ENCODE peak calls at places on chromosomes 5 and 9, in nine cellular contexts. K is T-helper 1 cell, M is endothelial cell, O is right atrium auricular region, G is ovary, W is A549, S is adipocyte, B is NCI-H1105 treated with DMSO at 0.1 percent for 48 hours, I is GM06990. C is an unnamed sample.
A peak's percentile ranks its signal among the peaks of the same experiment; 100 is the strongest.

GRCh38 chr9:133119461-133120342 is 1.3 kb downstream of the RALGDS start:
- DNase-seq in K (no peak), M (no peak), O (no peak), G (no peak), W (no peak), S (peak; percentile 16), B (peak; percentile 23), I (no peak), C (no peak)

GRCh38 chr9:137446851-137447471 is 5.8 kb upstream of the ENTPD8 start:
- DNase-seq in K (no peak), M (no peak), O (no peak), G (peak; percentile 33), W (no peak), S (peak; percentile 34), B (no peak), I (peak; percentile 16), C (no peak)

GRCh38 chr9:12819436-12820185 is 44.8 kb downstream of the LURAP1L start:
- DNase-seq in K (no peak), M (peak; percentile 37), O (no peak), G (no peak), W (no peak), S (no peak), B (no peak), I (no peak), C (no peak)

GRCh38 chr9:92077868-92078267 is 37.3 kb downstream of the SPTLC1 start:
- DNase-seq in K (no peak), M (no peak), O (no peak), G (no peak), W (no peak), S (no peak), B (no peak), I (no peak), C (no peak)

GRCh38 chr5:154797762-154798161 is 42.6 kb downstream of the LARP1 start:
- DNase-seq in K (no peak), M (no peak), O (no peak), G (no peak), W (no peak), S (peak; percentile 16), B (no peak), I (no peak), C (no peak)

GRCh38 chr5:94057655-94058054 is 316.3 kb upstream of the POU5F2 start:
- DNase-seq in K (no peak), M (no peak), O (no peak), G (no peak), W (no peak), S (no peak), B (no peak), I (no peak), C (no peak)

GRCh38 chr9:93467062-93467416 is 13.7 kb upstream of the FAM120AOS start:
- DNase-seq in K (no peak), M (no peak), O (no peak), G (no peak), W (no peak), S (no peak), B (no peak), I (no peak), C (no peak)

GRCh38 chr9:137300607-137301085 is 1.4 kb downstream of the NRARP start:
- DNase-seq in K (no peak), M (peak; percentile 33), O (no peak), G (peak; percentile 37), W (no peak), S (no peak), B (no peak), I (no peak), C (no peak)

GRCh38 chr9:94935396-94935795 is 208.9 kb downstream of the AOPEP start:
- DNase-seq in K (no peak), M (no peak), O (no peak), G (no peak), W (no peak), S (no peak), B (no peak), I (no peak), C (no peak)

GRCh38 chr5:171820561-171820960 is 34.9 kb downstream of the SMIM23 start:
- DNase-seq in K (no peak), M (no peak), O (no peak), G (no peak), W (no peak), S (no peak), B (no peak), I (no peak), C (no peak)

GRCh38 chr5:151222769-151223446 is 984 bp downstream of the CCDC69 start:
- DNase-seq in K (peak; percentile 33), M (no peak), O (peak; percentile 75), G (peak; percentile 53), W (no peak), S (no peak), B (no peak), I (no peak), C (no peak)

GRCh38 chr5:165304193-165304820 is 1798.9 kb downstream of the MAT2B start:
- DNase-seq in K (no peak), M (no peak), O (no peak), G (no peak), W (no peak), S (no peak), B (no peak), I (no peak), C (no peak)

GRCh38 chr5:72355706-72356299 is 35.6 kb downstream of the PTCD2 start:
- DNase-seq in K (no peak), M (peak; percentile 31), O (no peak), G (no peak), W (peak; percentile 26), S (peak; percentile 66), B (peak; percentile 9), I (no peak), C (no peak)

GRCh38 chr9:22446589-22446949 is at the start of gene DMRTA1:
- DNase-seq in K (no peak), M (peak; percentile 83), O (peak; percentile 83), G (peak; percentile 65), W (peak; percentile 80), S (peak; percentile 84), B (peak; percentile 47), I (no peak), C (peak; percentile 79)

GRCh38 chr9:35826071-35826701 is 2.3 kb downstream of the FAM221B start:
- DNase-seq in K (no peak), M (peak; percentile 48), O (no peak), G (no peak), W (peak; percentile 40), S (peak; percentile 82), B (peak; percentile 69), I (peak; percentile 50), C (no peak)

C was measured in ureter.